ENCODE peak calls at places on chromosomes 12 and 14, in seven cellular contexts. One of them, this sample, is unnamed.
A peak's percentile ranks its signal among the peaks of the same experiment; 100 is the strongest.

GRCh38 chr12:48121522-48121921 is 2.4 kb downstream of the PFKM start:
- DNase-seq in DND-41: no peak
- DNase-seq in testis: no peak
- DNase-seq in psoas muscle: no peak
- DNase-seq in heart right ventricle: no peak
- DNase-seq in colonic mucosa: no peak
- DNase-seq in kidney: no peak
- DNase-seq in this sample: no peak

GRCh38 chr12:19431407-19432308 is 7.6 kb upstream of the AEBP2 start:
- DNase-seq in DND-41: peak; percentile 90
- DNase-seq in testis: no peak
- DNase-seq in kidney: no peak
- DNase-seq in heart right ventricle: no peak
- DNase-seq in colonic mucosa: no peak
- DNase-seq in psoas muscle: no peak
- DNase-seq in this sample: no peak

GRCh38 chr14:37709419-37710195 is 114.2 kb downstream of the TTC6 start:
- DNase-seq in psoas muscle: no peak
- DNase-seq in testis: no peak
- DNase-seq in kidney: no peak
- DNase-seq in colonic mucosa: no peak
- DNase-seq in heart right ventricle: no peak
- DNase-seq in DND-41: no peak
- DNase-seq in this sample: no peak

GRCh38 chr14:34043627-34044372 is 92.9 kb upstream of the EGLN3 start:
- DNase-seq in heart right ventricle: no peak
- DNase-seq in testis: no peak
- DNase-seq in kidney: no peak
- DNase-seq in colonic mucosa: peak; percentile 61
- DNase-seq in DND-41: peak; percentile 96
- DNase-seq in psoas muscle: no peak
- DNase-seq in this sample: no peak

GRCh38 chr12:117497407-117497806 is 136.0 kb upstream of the NOS1 start:
- DNase-seq in testis: no peak
- DNase-seq in heart right ventricle: no peak
- DNase-seq in kidney: no peak
- DNase-seq in DND-41: no peak
- DNase-seq in colonic mucosa: no peak
- DNase-seq in psoas muscle: no peak
- DNase-seq in this sample: no peak

GRCh38 chr12:117686911-117687377 is 281.8 kb downstream of the KSR2 start:
- DNase-seq in kidney: peak; percentile 87
- DNase-seq in psoas muscle: peak; percentile 70
- DNase-seq in colonic mucosa: peak; percentile 23
- DNase-seq in heart right ventricle: no peak
- DNase-seq in DND-41: no peak
- DNase-seq in testis: no peak
- DNase-seq in this sample: no peak

GRCh38 chr14:68687746-68688145 is 105.1 kb downstream of the ZFP36L1 start:
- DNase-seq in kidney: no peak
- DNase-seq in testis: no peak
- DNase-seq in psoas muscle: no peak
- DNase-seq in heart right ventricle: no peak
- DNase-seq in colonic mucosa: no peak
- DNase-seq in DND-41: no peak
- DNase-seq in this sample: peak; percentile 17

GRCh38 chr14:104392001-104392395 is 187.6 kb upstream of the C14orf180 start:
- DNase-seq in psoas muscle: no peak
- DNase-seq in DND-41: no peak
- DNase-seq in colonic mucosa: peak; percentile 7
- DNase-seq in heart right ventricle: no peak
- DNase-seq in testis: no peak
- DNase-seq in kidney: no peak
- DNase-seq in this sample: peak; percentile 45

GRCh38 chr12:114860969-114861368 is 177.0 kb upstream of the TBX3 start:
- DNase-seq in psoas muscle: no peak
- DNase-seq in heart right ventricle: no peak
- DNase-seq in kidney: no peak
- DNase-seq in DND-41: no peak
- DNase-seq in testis: no peak
- DNase-seq in colonic mucosa: no peak
- DNase-seq in this sample: no peak

GRCh38 chr12:71162832-71163711 is 5.3 kb upstream of the TSPAN8 start:
- DNase-seq in DND-41: no peak
- DNase-seq in kidney: no peak
- DNase-seq in colonic mucosa: no peak
- DNase-seq in psoas muscle: no peak
- DNase-seq in testis: no peak
- DNase-seq in heart right ventricle: no peak
- DNase-seq in this sample: no peak

GRCh38 chr14:102697125-102697900 is 79.9 kb upstream of the TRAF3 start:
- DNase-seq in testis: no peak
- DNase-seq in heart right ventricle: no peak
- DNase-seq in DND-41: no peak
- DNase-seq in kidney: no peak
- DNase-seq in psoas muscle: no peak
- DNase-seq in colonic mucosa: peak; percentile 42
- DNase-seq in this sample: no peak

GRCh38 chr12:21691515-21691914 is 33.9 kb upstream of the LDHB start:
- DNase-seq in psoas muscle: no peak
- DNase-seq in DND-41: no peak
- DNase-seq in heart right ventricle: no peak
- DNase-seq in colonic mucosa: no peak
- DNase-seq in testis: no peak
- DNase-seq in kidney: no peak
- DNase-seq in this sample: no peak

GRCh38 chr12:80598004-80598606 is 109.3 kb upstream of the MYF6 start:
- DNase-seq in psoas muscle: no peak
- DNase-seq in heart right ventricle: no peak
- DNase-seq in kidney: no peak
- DNase-seq in colonic mucosa: no peak
- DNase-seq in DND-41: no peak
- DNase-seq in testis: no peak
- DNase-seq in this sample: no peak

GRCh38 chr14:101018561-101019290 is 115.2 kb upstream of the RTL1 start:
- DNase-seq in psoas muscle: no peak
- DNase-seq in testis: peak; percentile 8
- DNase-seq in colonic mucosa: peak; percentile 4
- DNase-seq in DND-41: peak; percentile 1
- DNase-seq in kidney: peak; percentile 52
- DNase-seq in heart right ventricle: no peak
- DNase-seq in this sample: peak; percentile 54

GRCh38 chr14:53227154-53227718 is 74.1 kb upstream of the DDHD1 start:
- DNase-seq in kidney: no peak
- DNase-seq in colonic mucosa: no peak
- DNase-seq in heart right ventricle: no peak
- DNase-seq in psoas muscle: no peak
- DNase-seq in testis: no peak
- DNase-seq in DND-41: peak; percentile 90
- DNase-seq in this sample: no peak

GRCh38 chr12:6960291-6961277 is 9.4 kb downstream of the PTPN6 start:
- DNase-seq in kidney: no peak
- DNase-seq in psoas muscle: peak; percentile 14
- DNase-seq in heart right ventricle: no peak
- DNase-seq in DND-41: no peak
- DNase-seq in testis: peak; percentile 52
- DNase-seq in colonic mucosa: peak; percentile 45
- DNase-seq in this sample: peak; percentile 65

GRCh38 chr14:93712079-93712837 is 76.0 kb downstream of the PRIMA1 start:
- DNase-seq in colonic mucosa: peak; percentile 2
- DNase-seq in kidney: no peak
- DNase-seq in testis: no peak
- DNase-seq in DND-41: no peak
- DNase-seq in heart right ventricle: no peak
- DNase-seq in psoas muscle: no peak
- DNase-seq in this sample: no peak

GRCh38 chr14:87241018-87241779 is 751.8 kb downstream of the GALC start:
- DNase-seq in testis: no peak
- DNase-seq in DND-41: no peak
- DNase-seq in heart right ventricle: no peak
- DNase-seq in psoas muscle: no peak
- DNase-seq in kidney: no peak
- DNase-seq in colonic mucosa: no peak
- DNase-seq in this sample: no peak

GRCh38 chr14:30874120-30874998 is at the start of gene COCH:
- DNase-seq in heart right ventricle: peak; percentile 36
- DNase-seq in testis: no peak
- DNase-seq in DND-41: no peak
- DNase-seq in psoas muscle: peak; percentile 33
- DNase-seq in colonic mucosa: peak; percentile 20
- DNase-seq in kidney: peak; percentile 76
- DNase-seq in this sample: peak; percentile 64

GRCh38 chr12:94781835-94782234 is 131.5 kb upstream of the TMCC3 start:
- DNase-seq in DND-41: no peak
- DNase-seq in psoas muscle: no peak
- DNase-seq in kidney: no peak
- DNase-seq in testis: no peak
- DNase-seq in colonic mucosa: no peak
- DNase-seq in heart right ventricle: no peak
- DNase-seq in this sample: no peak

GRCh38 chr14:64841121-64841611 is 38.5 kb downstream of the SPTB start:
- DNase-seq in psoas muscle: peak; percentile 63
- DNase-seq in colonic mucosa: no peak
- DNase-seq in testis: no peak
- DNase-seq in DND-41: no peak
- DNase-seq in kidney: no peak
- DNase-seq in heart right ventricle: no peak
- DNase-seq in this sample: no peak

GRCh38 chr12:10719482-10719881 is 3.6 kb downstream of the YBX3 start:
- DNase-seq in kidney: no peak
- DNase-seq in psoas muscle: peak; percentile 37
- DNase-seq in heart right ventricle: no peak
- DNase-seq in DND-41: no peak
- DNase-seq in colonic mucosa: no peak
- DNase-seq in testis: peak; percentile 58
- DNase-seq in this sample: no peak

DNA sequence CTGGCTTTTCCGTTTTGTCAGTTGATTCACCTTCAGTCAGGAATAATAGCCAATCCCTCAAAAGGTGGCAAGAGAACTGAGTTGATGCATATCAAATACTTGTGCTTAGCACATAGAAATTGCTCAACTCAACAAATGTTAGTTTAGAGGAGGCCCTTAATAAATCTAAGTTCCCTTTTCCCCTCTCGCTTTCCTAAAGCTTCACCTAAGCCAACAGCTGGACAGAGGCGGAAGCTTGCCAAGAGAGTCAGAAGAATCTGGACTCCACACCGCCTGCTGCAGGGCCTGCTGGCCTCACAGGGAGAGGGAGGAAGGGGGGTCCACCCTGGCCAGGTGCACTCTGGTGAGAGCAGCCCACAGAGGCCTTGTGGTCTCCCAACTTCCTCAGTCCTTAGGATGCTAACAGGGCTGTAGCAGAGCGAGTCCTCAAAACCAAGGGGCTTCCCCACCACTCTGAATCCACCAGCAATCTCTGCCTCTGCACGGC is 213.1 kb downstream of the CHST11 start:
- DNase-seq in testis: peak; percentile 80
- DNase-seq in heart right ventricle: peak; percentile 42
- DNase-seq in kidney: no peak
- DNase-seq in DND-41: peak; percentile 90
- DNase-seq in psoas muscle: peak; percentile 28
- DNase-seq in colonic mucosa: peak; percentile 46
- DNase-seq in this sample: peak; percentile 78
- H3K4me1 ChIP-seq in testis: peaks cover 72% of the 10 kb centered on the region
- H3K4me1 ChIP-seq in heart right ventricle: peaks cover 51% of the 10 kb centered on the region
- H3K4me1 ChIP-seq in kidney: peaks cover 40% of the 10 kb centered on the region
- H3K4me1 ChIP-seq in DND-41: peaks cover 73% of the 10 kb centered on the region
- H3K4me1 ChIP-seq in psoas muscle: peaks cover 15% of the 10 kb centered on the region
- H3K4me1 ChIP-seq in colonic mucosa: peaks cover 10% of the 10 kb centered on the region
- H3K4me1 ChIP-seq in this sample: peaks cover 78% of the 10 kb centered on the region

GRCh38 chr14:73295198-73295796 is 58.0 kb downstream of the PAPLN start:
- DNase-seq in testis: peak; percentile 42
- DNase-seq in DND-41: no peak
- DNase-seq in heart right ventricle: no peak
- DNase-seq in colonic mucosa: no peak
- DNase-seq in psoas muscle: no peak
- DNase-seq in kidney: no peak
- DNase-seq in this sample: no peak
- TF ChIP-seq CTCF in testis: peak; percentile 62
- TF ChIP-seq CTCF in DND-41: peak; percentile 81
- TF ChIP-seq CTCF in heart right ventricle: peak; percentile 75
- TF ChIP-seq CTCF in colonic mucosa: peak; percentile 61
- TF ChIP-seq CTCF in psoas muscle: peak; percentile 67
- TF ChIP-seq CTCF in kidney: peak; percentile 69
- TF ChIP-seq CTCF in this sample: peak; percentile 78

GRCh38 chr14:99753225-99754140 is 39.7 kb upstream of the EML1 start:
- DNase-seq in psoas muscle: no peak
- DNase-seq in kidney: peak; percentile 68
- DNase-seq in DND-41: no peak
- DNase-seq in colonic mucosa: no peak
- DNase-seq in heart right ventricle: no peak
- DNase-seq in testis: no peak
- DNase-seq in this sample: no peak

GRCh38 chr14:99755629-99756603 is 37.3 kb upstream of the EML1 start:
- DNase-seq in heart right ventricle: peak; percentile 85
- DNase-seq in psoas muscle: peak; percentile 93
- DNase-seq in testis: peak; percentile 92
- DNase-seq in DND-41: no peak
- DNase-seq in kidney: peak; percentile 97
- DNase-seq in colonic mucosa: peak; percentile 64
- DNase-seq in this sample: peak; percentile 74

GRCh38 chr14:99752486-99753121 is 40.6 kb upstream of the EML1 start:
- DNase-seq in DND-41: no peak
- DNase-seq in heart right ventricle: no peak
- DNase-seq in kidney: peak; percentile 75
- DNase-seq in colonic mucosa: no peak
- DNase-seq in testis: no peak
- DNase-seq in psoas muscle: no peak
- DNase-seq in this sample: no peak

GRCh38 chr14:99755068-99755405 is 38.2 kb upstream of the EML1 start:
- DNase-seq in colonic mucosa: no peak
- DNase-seq in heart right ventricle: no peak
- DNase-seq in DND-41: no peak
- DNase-seq in testis: peak; percentile 73
- DNase-seq in psoas muscle: no peak
- DNase-seq in kidney: peak; percentile 57
- DNase-seq in this sample: peak; percentile 51

GRCh38 chr14:99754141-99755067 is 38.8 kb upstream of the EML1 start:
- DNase-seq in testis: no peak
- DNase-seq in psoas muscle: no peak
- DNase-seq in heart right ventricle: no peak
- DNase-seq in DND-41: no peak
- DNase-seq in kidney: peak; percentile 65
- DNase-seq in colonic mucosa: no peak
- DNase-seq in this sample: peak; percentile 52
- H3K4me3 ChIP-seq in testis: no peak overlapping the region
- H3K4me3 ChIP-seq in psoas muscle: no peak overlapping the region
- H3K4me3 ChIP-seq in heart right ventricle: no peak overlapping the region
- H3K4me3 ChIP-seq in DND-41: no peak overlapping the region
- H3K4me3 ChIP-seq in kidney: no peak overlapping the region
- H3K4me3 ChIP-seq in colonic mucosa: no peak overlapping the region
- H3K4me3 ChIP-seq in this sample: no peak overlapping the region

DNA sequence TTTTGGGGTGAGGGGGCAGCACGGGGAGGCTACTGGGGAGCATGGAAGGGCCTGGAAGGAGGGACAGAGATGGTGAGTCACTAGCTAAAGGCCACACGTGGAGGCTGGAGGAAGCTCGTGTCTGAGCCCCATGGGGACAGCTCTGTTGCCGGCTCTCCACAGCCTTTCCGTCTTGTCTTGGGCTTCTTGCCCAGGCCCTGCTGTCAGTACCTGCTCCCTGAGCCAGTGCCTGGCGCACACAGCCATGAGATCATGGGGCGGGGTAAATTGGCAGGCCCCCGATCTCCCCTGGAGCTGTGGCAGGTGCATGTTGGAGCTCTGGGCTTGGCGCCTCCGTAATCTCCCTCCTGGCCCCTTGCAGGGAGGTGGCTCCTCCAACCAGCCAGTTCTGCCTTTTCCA is 16.1 kb upstream of the KRT80 start:
- DNase-seq in psoas muscle: peak; percentile 84
- DNase-seq in DND-41: no peak
- DNase-seq in kidney: peak; percentile 91
- DNase-seq in colonic mucosa: no peak
- DNase-seq in heart right ventricle: peak; percentile 71
- DNase-seq in testis: no peak
- DNase-seq in this sample: peak; percentile 69
- H3K4me1 ChIP-seq in psoas muscle: peaks cover 5% of the 10 kb centered on the region
- H3K4me1 ChIP-seq in DND-41: no peaks in the 10 kb centered on the region
- H3K4me1 ChIP-seq in kidney: peaks cover 3% of the 10 kb centered on the region
- H3K4me1 ChIP-seq in colonic mucosa: no peaks in the 10 kb centered on the region
- H3K4me1 ChIP-seq in heart right ventricle: peaks cover 12% of the 10 kb centered on the region
- H3K4me1 ChIP-seq in testis: no peaks in the 10 kb centered on the region
- H3K4me1 ChIP-seq in this sample: peaks cover 13% of the 10 kb centered on the region

This sample was measured in upper lobe of right lung.